ENCODE peak calls at places on chromosomes 13 and 19, in four cellular contexts. One of them, this sample, is unnamed.
A peak's percentile ranks its signal among the peaks of the same experiment; 100 is the strongest.

GRCh38 chr19:43524922-43525835 is 1.8 kb downstream of the ETHE1 start:
- DNase-seq in WTC11: peak; percentile 62
- DNase-seq in GM12878: peak; percentile 44
- DNase-seq in HepG2: peak; percentile 87
- DNase-seq in this sample: no peak

GRCh38 chr19:23762884-23763711 is 4.4 kb upstream of the ZNF681 start:
- DNase-seq in WTC11: peak; percentile 98
- DNase-seq in GM12878: peak; percentile 32
- DNase-seq in HepG2: no peak
- DNase-seq in this sample: peak; percentile 88

GRCh38 chr19:46030861-46031550 is 8.2 kb upstream of the PGLYRP1 start:
- DNase-seq in WTC11: no peak
- DNase-seq in GM12878: no peak
- DNase-seq in HepG2: no peak
- DNase-seq in this sample: no peak

GRCh38 chr13:103539265-103539664 is 473.0 kb upstream of the SLC10A2 start:
- DNase-seq in WTC11: peak; percentile 18
- DNase-seq in GM12878: no peak
- DNase-seq in HepG2: no peak
- DNase-seq in this sample: no peak

GRCh38 chr19:7979559-7979958 is 25.9 kb downstream of the ELAVL1 start:
- DNase-seq in WTC11: no peak
- DNase-seq in GM12878: no peak
- DNase-seq in HepG2: no peak
- DNase-seq in this sample: no peak

GRCh38 chr13:110119943-110120905 is 186.7 kb downstream of the COL4A1 start:
- DNase-seq in WTC11: no peak
- DNase-seq in GM12878: no peak
- DNase-seq in HepG2: no peak
- DNase-seq in this sample: no peak

GRCh38 chr13:90105276-90105675 is 1242.2 kb upstream of the MIR17HG start:
- DNase-seq in WTC11: no peak
- DNase-seq in GM12878: no peak
- DNase-seq in HepG2: no peak
- DNase-seq in this sample: no peak

GRCh38 chr13:60329221-60329983 is 67.6 kb upstream of the TDRD3 start:
- DNase-seq in WTC11: peak; percentile 71
- DNase-seq in GM12878: peak; percentile 7
- DNase-seq in HepG2: peak; percentile 12
- DNase-seq in this sample: peak; percentile 41

GRCh38 chr13:42594577-42595571 is 20.9 kb downstream of the TNFSF11 start:
- DNase-seq in WTC11: peak; percentile 60
- DNase-seq in GM12878: peak; percentile 46
- DNase-seq in HepG2: peak; percentile 52
- DNase-seq in this sample: peak; percentile 51

DNA sequence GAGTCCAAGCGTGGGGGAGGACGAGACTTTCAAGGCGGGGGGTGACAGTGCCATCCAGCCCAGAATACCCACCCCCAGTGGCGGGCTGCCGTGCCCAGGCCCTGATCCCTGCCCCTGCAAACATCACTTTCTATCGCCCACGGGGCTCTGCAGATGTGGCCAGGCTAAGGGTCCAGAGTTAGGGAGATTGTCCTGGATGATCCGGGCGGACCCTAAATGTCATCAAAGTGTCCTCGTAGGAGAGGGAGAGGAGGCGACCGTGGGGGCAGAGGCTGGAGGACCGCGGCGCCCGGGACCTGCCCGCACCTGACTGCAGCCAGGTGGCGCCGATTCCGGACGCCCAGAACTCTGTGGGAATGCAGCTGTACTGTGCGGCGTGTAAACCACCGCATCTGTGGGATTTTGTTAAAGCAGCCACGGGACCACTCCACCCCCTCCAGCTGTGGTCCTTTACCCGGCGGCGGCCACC is 32.4 kb downstream of the GJA3 start:
- DNase-seq in WTC11: peak; percentile 41
- DNase-seq in GM12878: no peak
- DNase-seq in HepG2: peak; percentile 15
- DNase-seq in this sample: no peak
- TF ChIP-seq TCF7 in WTC11: no peak
- TF ChIP-seq TCF7 in GM12878: no peak
- TF ChIP-seq TCF7 in HepG2: no peak
- TF ChIP-seq TCF7 in this sample: no peak

GRCh38 chr19:34452671-34453253 is 24.6 kb downstream of the UBA2 start:
- DNase-seq in WTC11: no peak
- DNase-seq in GM12878: no peak
- DNase-seq in HepG2: no peak
- DNase-seq in this sample: no peak

GRCh38 chr19:34448191-34448590 is 20.0 kb downstream of the UBA2 start:
- DNase-seq in WTC11: no peak
- DNase-seq in GM12878: no peak
- DNase-seq in HepG2: no peak
- DNase-seq in this sample: no peak
- TF ChIP-seq TCF7 in WTC11: no peak
- TF ChIP-seq TCF7 in GM12878: no peak
- TF ChIP-seq TCF7 in HepG2: no peak
- TF ChIP-seq TCF7 in this sample: no peak

GRCh38 chr19:49876422-49877019 is 634 bp downstream of the AKT1S1 start:
- DNase-seq in WTC11: peak; percentile 98
- DNase-seq in GM12878: peak; percentile 96
- DNase-seq in HepG2: peak; percentile 96
- DNase-seq in this sample: peak; percentile 99
- TF ChIP-seq TCF7 in WTC11: no peak
- TF ChIP-seq TCF7 in GM12878: no peak
- TF ChIP-seq TCF7 in HepG2: no peak
- TF ChIP-seq TCF7 in this sample: no peak

DNA sequence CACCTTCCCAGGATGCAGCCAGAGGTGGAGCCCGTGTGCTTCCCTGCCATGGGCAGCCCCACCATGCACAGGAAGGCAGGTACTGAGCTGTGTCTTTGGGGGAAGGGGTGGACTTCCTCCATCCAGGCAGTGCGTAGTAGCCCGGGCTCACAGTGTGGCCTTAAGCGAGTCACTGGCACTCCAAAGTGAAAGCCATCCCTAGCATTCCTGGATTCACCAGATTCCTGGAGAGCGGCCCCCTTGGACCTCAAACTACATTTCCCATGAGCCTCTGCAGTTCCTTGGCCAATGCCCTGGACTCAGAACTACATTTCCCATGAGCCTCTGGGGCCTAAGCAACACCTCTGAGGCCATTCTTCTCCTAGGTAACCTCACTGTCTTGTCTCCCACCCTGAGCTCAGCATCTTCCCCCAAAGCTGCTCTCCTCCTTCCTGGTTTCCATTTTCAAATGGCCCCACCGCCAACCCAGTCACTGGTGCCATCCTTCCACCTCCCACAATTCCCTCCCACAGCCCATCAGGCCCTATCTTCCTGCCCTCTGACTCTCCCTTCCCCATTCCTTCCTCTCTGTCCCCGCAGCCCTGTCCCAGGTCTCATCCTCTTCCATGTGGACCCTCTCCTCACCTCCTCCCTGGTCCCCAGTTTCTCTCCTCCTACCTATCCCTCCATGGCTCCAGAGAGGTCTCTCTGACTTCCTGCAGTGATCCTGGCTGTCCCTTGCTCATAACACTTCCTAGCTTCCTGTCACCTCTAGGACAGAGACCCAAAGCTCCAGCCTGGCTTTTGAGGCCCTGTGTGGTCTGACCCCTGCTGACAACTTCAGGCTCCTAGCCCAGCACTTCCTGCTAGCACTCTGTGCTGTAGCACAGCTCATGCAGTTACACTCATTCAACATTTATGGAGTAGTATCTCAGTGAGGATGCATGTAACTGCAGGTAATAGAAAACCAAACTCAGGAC is at the start of gene C19orf81:
- DNase-seq in WTC11: peak; percentile 79
- DNase-seq in GM12878: no peak
- DNase-seq in HepG2: no peak
- DNase-seq in this sample: peak; percentile 65
- TF ChIP-seq TCF7 in WTC11: no peak
- TF ChIP-seq TCF7 in GM12878: no peak
- TF ChIP-seq TCF7 in HepG2: no peak
- TF ChIP-seq TCF7 in this sample: no peak

GRCh38 chr19:6459356-6460098 is at the start of gene SLC25A23:
- DNase-seq in WTC11: peak; percentile 79
- DNase-seq in GM12878: peak; percentile 40
- DNase-seq in HepG2: peak; percentile 46
- DNase-seq in this sample: peak; percentile 89

GRCh38 chr19:6460099-6460884 is 700 bp upstream of the SLC25A23 start:
- DNase-seq in WTC11: peak; percentile 97
- DNase-seq in GM12878: peak; percentile 89
- DNase-seq in HepG2: peak; percentile 94
- DNase-seq in this sample: peak; percentile 97

GRCh38 chr19:6457958-6458694 is 1.5 kb downstream of the SLC25A23 start:
- DNase-seq in WTC11: no peak
- DNase-seq in GM12878: peak; percentile 44
- DNase-seq in HepG2: no peak
- DNase-seq in this sample: peak; percentile 70

GRCh38 chr19:6455924-6456323 is 3.7 kb downstream of the SLC25A23 start:
- DNase-seq in WTC11: no peak
- DNase-seq in GM12878: no peak
- DNase-seq in HepG2: no peak
- DNase-seq in this sample: no peak

DNA sequence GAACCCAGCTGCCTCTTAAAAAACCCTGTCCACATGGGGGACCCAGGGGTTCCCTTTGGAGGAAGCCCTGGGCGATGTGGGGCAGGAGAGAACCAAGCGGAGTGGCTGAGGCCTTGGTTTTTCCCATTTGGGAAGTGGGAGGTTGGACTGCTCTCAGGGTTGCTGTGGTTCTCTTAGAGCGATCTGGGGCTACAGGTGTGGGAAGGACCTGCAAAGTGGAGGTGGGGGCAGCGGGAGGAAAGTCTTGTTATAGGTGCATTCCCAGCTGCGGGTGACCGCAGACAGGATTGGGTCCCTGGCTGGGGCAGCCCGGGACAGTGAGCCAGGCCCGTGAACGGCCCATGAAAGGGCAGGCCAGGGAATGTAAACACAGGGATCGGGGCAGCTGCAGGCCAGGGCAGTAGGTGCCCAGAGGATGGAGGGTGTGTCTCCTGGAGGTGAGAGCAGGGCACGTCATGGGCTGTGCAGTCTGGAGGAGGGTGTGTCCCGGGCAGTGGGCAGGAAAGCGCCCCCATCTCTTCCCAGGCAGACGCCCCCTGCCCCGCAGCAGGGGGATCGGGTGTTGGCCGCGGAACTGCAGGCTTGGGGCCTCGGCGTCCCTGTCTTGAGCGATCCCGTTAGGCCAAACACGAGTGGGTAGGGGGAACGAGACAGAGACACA is 767 bp downstream of the SLC25A23 start:
- DNase-seq in WTC11: peak; percentile 21
- DNase-seq in GM12878: no peak
- DNase-seq in HepG2: no peak
- DNase-seq in this sample: peak; percentile 25
- TF ChIP-seq TCF7 in WTC11: no peak
- TF ChIP-seq TCF7 in GM12878: no peak
- TF ChIP-seq TCF7 in HepG2: no peak
- TF ChIP-seq TCF7 in this sample: no peak

DNA sequence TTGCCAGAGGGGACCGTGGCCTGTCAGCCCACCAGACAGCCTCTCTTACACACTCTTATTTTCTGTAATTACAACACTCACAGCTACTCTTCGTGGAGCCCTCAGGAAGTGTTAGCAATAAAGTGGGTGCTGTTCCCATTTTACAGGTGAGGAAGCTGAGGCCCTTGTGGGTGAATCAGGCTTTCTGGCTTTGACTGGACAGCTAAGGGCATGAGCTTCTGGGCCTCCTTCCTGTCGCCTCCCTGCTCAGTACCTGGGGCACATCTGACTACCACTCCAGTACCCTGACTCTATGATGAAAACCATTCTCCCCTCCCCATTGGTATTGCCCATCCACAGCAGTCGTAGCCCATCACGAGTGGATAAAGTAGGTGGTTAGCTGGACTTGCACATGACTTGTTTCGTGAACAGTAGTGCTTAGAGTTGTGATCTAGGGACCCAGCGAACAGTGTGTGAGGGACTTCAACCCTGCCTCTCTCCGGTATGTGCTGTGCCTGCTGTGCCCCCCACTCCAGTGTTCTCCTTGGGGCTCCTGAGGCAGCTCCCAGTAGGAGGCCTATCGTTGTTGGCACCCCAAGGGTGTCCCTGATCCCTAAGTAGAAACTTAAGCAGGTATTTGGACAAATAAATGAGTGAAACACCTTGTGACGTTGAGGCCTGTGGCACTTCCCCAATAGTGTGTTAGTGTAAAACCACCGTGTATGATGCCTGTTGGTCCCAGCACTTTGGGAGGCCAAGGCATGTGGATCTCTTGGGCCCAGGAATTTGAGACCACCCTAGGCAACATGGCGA is 38.6 kb downstream of the GATAD2A start:
- DNase-seq in WTC11: no peak
- DNase-seq in GM12878: no peak
- DNase-seq in HepG2: no peak
- DNase-seq in this sample: no peak
- TF ChIP-seq TCF7 in WTC11: no peak
- TF ChIP-seq TCF7 in GM12878: no peak
- TF ChIP-seq TCF7 in HepG2: no peak
- TF ChIP-seq TCF7 in this sample: no peak

GRCh38 chr13:51315658-51316057 is 23.8 kb upstream of the SERPINE3 start:
- DNase-seq in WTC11: no peak
- DNase-seq in GM12878: no peak
- DNase-seq in HepG2: no peak
- DNase-seq in this sample: no peak
- TF ChIP-seq TCF7 in WTC11: no peak
- TF ChIP-seq TCF7 in GM12878: no peak
- TF ChIP-seq TCF7 in HepG2: no peak
- TF ChIP-seq TCF7 in this sample: no peak

This sample was measured in K562.